ENCODE peak calls at places on chromosomes 2 and 18, in ten cellular contexts. One of them, this sample, is unnamed.

GRCh38 chr18:32427084-32427933 is 43.4 kb downstream of the GAREM1 start:
- DNase-seq in BJ: no peak
- DNase-seq in AG04449: no peak
- DNase-seq in NB4: no peak
- DNase-seq in fibroblast of mammary gland: no peak
- DNase-seq in A673: no peak
- DNase-seq in body of pancreas: no peak
- DNase-seq in left ventricle myocardium inferior: no peak
- DNase-seq in lower lobe of right lung: no peak
- DNase-seq in PC-9: no peak
- DNase-seq in this sample: no peak

GRCh38 chr2:235765181-235765820 is 271.5 kb downstream of the AGAP1 start:
- DNase-seq in left ventricle myocardium inferior: no peak
- DNase-seq in lower lobe of right lung: no peak
- DNase-seq in PC-9: no peak
- DNase-seq in fibroblast of mammary gland: peak
- DNase-seq in A673: no peak
- DNase-seq in AG04449: no peak
- DNase-seq in body of pancreas: no peak
- DNase-seq in BJ: peak
- DNase-seq in NB4: no peak
- DNase-seq in this sample: peak

GRCh38 chr2:204542967-204543608 is 2.2 kb upstream of the PARD3B start:
- DNase-seq in PC-9: no peak
- DNase-seq in NB4: no peak
- DNase-seq in fibroblast of mammary gland: peak
- DNase-seq in left ventricle myocardium inferior: no peak
- DNase-seq in BJ: no peak
- DNase-seq in A673: no peak
- DNase-seq in lower lobe of right lung: no peak
- DNase-seq in AG04449: no peak
- DNase-seq in body of pancreas: no peak
- DNase-seq in this sample: peak

GRCh38 chr2:11416191-11416590 is 49.8 kb downstream of the E2F6 start:
- DNase-seq in AG04449: no peak
- DNase-seq in NB4: peak
- DNase-seq in BJ: no peak
- DNase-seq in A673: no peak
- DNase-seq in fibroblast of mammary gland: peak
- DNase-seq in left ventricle myocardium inferior: no peak
- DNase-seq in lower lobe of right lung: no peak
- DNase-seq in PC-9: no peak
- DNase-seq in body of pancreas: no peak
- DNase-seq in this sample: no peak

GRCh38 chr2:177169810-177170514 is 42.6 kb upstream of the HNRNPA3 start:
- DNase-seq in AG04449: no peak
- DNase-seq in fibroblast of mammary gland: no peak
- DNase-seq in left ventricle myocardium inferior: no peak
- DNase-seq in A673: no peak
- DNase-seq in body of pancreas: no peak
- DNase-seq in NB4: no peak
- DNase-seq in lower lobe of right lung: peak
- DNase-seq in PC-9: peak
- DNase-seq in BJ: no peak
- DNase-seq in this sample: no peak

GRCh38 chr18:9750606-9751304 is 42.7 kb downstream of the RAB31 start:
- DNase-seq in left ventricle myocardium inferior: no peak
- DNase-seq in BJ: no peak
- DNase-seq in NB4: peak
- DNase-seq in PC-9: no peak
- DNase-seq in fibroblast of mammary gland: no peak
- DNase-seq in lower lobe of right lung: no peak
- DNase-seq in body of pancreas: no peak
- DNase-seq in A673: no peak
- DNase-seq in AG04449: no peak
- DNase-seq in this sample: no peak

GRCh38 chr2:28030600-28030999 is 140.1 kb downstream of the BABAM2 start:
- DNase-seq in BJ: no peak
- DNase-seq in left ventricle myocardium inferior: peak
- DNase-seq in NB4: no peak
- DNase-seq in AG04449: no peak
- DNase-seq in A673: no peak
- DNase-seq in body of pancreas: no peak
- DNase-seq in fibroblast of mammary gland: no peak
- DNase-seq in lower lobe of right lung: no peak
- DNase-seq in PC-9: no peak
- DNase-seq in this sample: no peak

GRCh38 chr2:39492095-39492590 is 55.1 kb upstream of the MAP4K3 start:
- DNase-seq in BJ: peak
- DNase-seq in A673: peak
- DNase-seq in lower lobe of right lung: no peak
- DNase-seq in body of pancreas: no peak
- DNase-seq in AG04449: peak
- DNase-seq in fibroblast of mammary gland: peak
- DNase-seq in PC-9: no peak
- DNase-seq in left ventricle myocardium inferior: no peak
- DNase-seq in NB4: peak
- DNase-seq in this sample: peak

DNA sequence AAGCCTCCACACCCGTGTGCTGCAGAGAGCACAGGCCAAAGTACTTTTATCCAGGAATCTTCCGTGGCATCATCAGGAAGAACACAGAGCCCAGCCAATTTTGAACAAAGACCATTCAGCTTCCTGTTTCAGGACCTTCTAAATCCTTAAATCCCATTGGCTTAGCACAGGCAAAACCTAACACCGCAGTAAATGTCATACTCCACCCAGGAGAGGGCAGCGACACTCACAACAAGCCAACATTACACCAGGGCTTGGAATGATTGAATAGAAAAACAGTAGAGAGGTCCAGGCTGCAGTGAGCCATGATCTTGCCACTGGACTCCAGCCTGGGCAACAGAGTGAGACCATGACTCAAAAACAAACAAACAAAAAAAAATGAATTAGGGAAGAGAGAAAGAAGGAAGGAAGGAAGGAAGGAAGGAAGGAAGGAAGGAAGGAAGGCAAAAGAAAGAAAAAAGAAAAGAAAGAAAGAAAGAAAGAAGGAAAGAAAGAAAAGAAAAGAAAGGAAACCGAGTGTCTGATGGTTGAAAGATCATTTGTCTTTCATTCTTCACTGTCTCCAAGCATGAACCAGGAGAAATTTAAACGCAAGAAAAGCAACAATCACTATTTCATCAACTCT is 144.6 kb upstream of the SATB2 start:
- DNase-seq in NB4: peak
- DNase-seq in lower lobe of right lung: no peak
- DNase-seq in left ventricle myocardium inferior: no peak
- DNase-seq in BJ: no peak
- DNase-seq in AG04449: no peak
- DNase-seq in A673: peak
- DNase-seq in fibroblast of mammary gland: peak
- DNase-seq in body of pancreas: no peak
- DNase-seq in PC-9: no peak
- DNase-seq in this sample: no peak
- H3K4me3 ChIP-seq in NB4: no peak
- H3K4me3 ChIP-seq in lower lobe of right lung: no peak
- H3K4me3 ChIP-seq in left ventricle myocardium inferior: no peak
- H3K4me3 ChIP-seq in BJ: no peak
- H3K4me3 ChIP-seq in AG04449: no peak
- H3K4me3 ChIP-seq in A673: no peak
- H3K4me3 ChIP-seq in fibroblast of mammary gland: no peak
- H3K4me3 ChIP-seq in body of pancreas: no peak
- H3K4me3 ChIP-seq in PC-9: no peak
- H3K4me3 ChIP-seq in this sample: no peak

GRCh38 chr18:22197668-22198067 is 28.3 kb downstream of the GATA6 start:
- DNase-seq in PC-9: no peak
- DNase-seq in body of pancreas: no peak
- DNase-seq in fibroblast of mammary gland: no peak
- DNase-seq in NB4: no peak
- DNase-seq in AG04449: no peak
- DNase-seq in BJ: no peak
- DNase-seq in lower lobe of right lung: no peak
- DNase-seq in A673: no peak
- DNase-seq in left ventricle myocardium inferior: no peak
- DNase-seq in this sample: no peak
- H3K4me3 ChIP-seq in PC-9: no peak
- H3K4me3 ChIP-seq in body of pancreas: no peak
- H3K4me3 ChIP-seq in fibroblast of mammary gland: no peak
- H3K4me3 ChIP-seq in NB4: no peak
- H3K4me3 ChIP-seq in AG04449: no peak
- H3K4me3 ChIP-seq in BJ: no peak
- H3K4me3 ChIP-seq in lower lobe of right lung: no peak
- H3K4me3 ChIP-seq in A673: no peak
- H3K4me3 ChIP-seq in left ventricle myocardium inferior: peak
- H3K4me3 ChIP-seq in this sample: no peak

GRCh38 chr2:5697554-5697953 is 5.4 kb downstream of the SOX11 start:
- DNase-seq in AG04449: no peak
- DNase-seq in left ventricle myocardium inferior: no peak
- DNase-seq in A673: no peak
- DNase-seq in PC-9: no peak
- DNase-seq in body of pancreas: no peak
- DNase-seq in NB4: no peak
- DNase-seq in BJ: no peak
- DNase-seq in lower lobe of right lung: no peak
- DNase-seq in fibroblast of mammary gland: no peak
- DNase-seq in this sample: no peak

GRCh38 chr2:5699963-5700362 is 7.8 kb downstream of the SOX11 start:
- DNase-seq in A673: no peak
- DNase-seq in BJ: no peak
- DNase-seq in PC-9: no peak
- DNase-seq in fibroblast of mammary gland: no peak
- DNase-seq in AG04449: no peak
- DNase-seq in NB4: no peak
- DNase-seq in lower lobe of right lung: no peak
- DNase-seq in body of pancreas: no peak
- DNase-seq in left ventricle myocardium inferior: no peak
- DNase-seq in this sample: no peak

GRCh38 chr2:5696351-5696740 is 4.2 kb downstream of the SOX11 start:
- DNase-seq in left ventricle myocardium inferior: no peak
- DNase-seq in PC-9: no peak
- DNase-seq in AG04449: no peak
- DNase-seq in BJ: no peak
- DNase-seq in lower lobe of right lung: no peak
- DNase-seq in A673: peak
- DNase-seq in NB4: no peak
- DNase-seq in body of pancreas: no peak
- DNase-seq in fibroblast of mammary gland: no peak
- DNase-seq in this sample: no peak

GRCh38 chr2:5696741-5697521 is 4.7 kb downstream of the SOX11 start:
- DNase-seq in A673: peak
- DNase-seq in left ventricle myocardium inferior: no peak
- DNase-seq in fibroblast of mammary gland: no peak
- DNase-seq in lower lobe of right lung: no peak
- DNase-seq in NB4: no peak
- DNase-seq in body of pancreas: no peak
- DNase-seq in BJ: no peak
- DNase-seq in AG04449: no peak
- DNase-seq in PC-9: no peak
- DNase-seq in this sample: no peak

DNA sequence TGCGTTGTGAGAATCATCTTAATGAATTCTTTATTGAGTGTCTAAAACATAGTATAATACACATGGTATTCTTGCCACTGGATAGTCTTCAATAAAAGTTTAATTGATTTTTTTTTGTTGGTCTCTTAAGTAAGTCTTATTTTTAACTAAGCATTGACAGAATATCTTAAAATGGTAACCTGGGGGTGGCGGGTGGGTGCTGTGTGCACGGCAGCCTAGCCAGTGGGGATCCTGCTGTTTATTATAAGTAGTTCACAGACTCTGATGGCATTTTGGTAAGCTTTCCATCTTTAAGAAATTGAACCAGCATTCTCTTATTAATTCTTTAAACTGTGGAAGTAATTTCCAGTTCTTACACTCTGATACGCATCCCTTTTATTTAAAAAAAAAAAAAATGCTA is 6.0 kb downstream of the SOX11 start:
- DNase-seq in left ventricle myocardium inferior: no peak
- DNase-seq in PC-9: no peak
- DNase-seq in BJ: no peak
- DNase-seq in body of pancreas: no peak
- DNase-seq in lower lobe of right lung: no peak
- DNase-seq in NB4: no peak
- DNase-seq in fibroblast of mammary gland: no peak
- DNase-seq in A673: no peak
- DNase-seq in AG04449: no peak
- DNase-seq in this sample: no peak
- H3K4me3 ChIP-seq in left ventricle myocardium inferior: no peak
- H3K4me3 ChIP-seq in PC-9: no peak
- H3K4me3 ChIP-seq in BJ: no peak
- H3K4me3 ChIP-seq in body of pancreas: no peak
- H3K4me3 ChIP-seq in lower lobe of right lung: no peak
- H3K4me3 ChIP-seq in NB4: no peak
- H3K4me3 ChIP-seq in fibroblast of mammary gland: no peak
- H3K4me3 ChIP-seq in A673: peak
- H3K4me3 ChIP-seq in AG04449: no peak
- H3K4me3 ChIP-seq in this sample: no peak

DNA sequence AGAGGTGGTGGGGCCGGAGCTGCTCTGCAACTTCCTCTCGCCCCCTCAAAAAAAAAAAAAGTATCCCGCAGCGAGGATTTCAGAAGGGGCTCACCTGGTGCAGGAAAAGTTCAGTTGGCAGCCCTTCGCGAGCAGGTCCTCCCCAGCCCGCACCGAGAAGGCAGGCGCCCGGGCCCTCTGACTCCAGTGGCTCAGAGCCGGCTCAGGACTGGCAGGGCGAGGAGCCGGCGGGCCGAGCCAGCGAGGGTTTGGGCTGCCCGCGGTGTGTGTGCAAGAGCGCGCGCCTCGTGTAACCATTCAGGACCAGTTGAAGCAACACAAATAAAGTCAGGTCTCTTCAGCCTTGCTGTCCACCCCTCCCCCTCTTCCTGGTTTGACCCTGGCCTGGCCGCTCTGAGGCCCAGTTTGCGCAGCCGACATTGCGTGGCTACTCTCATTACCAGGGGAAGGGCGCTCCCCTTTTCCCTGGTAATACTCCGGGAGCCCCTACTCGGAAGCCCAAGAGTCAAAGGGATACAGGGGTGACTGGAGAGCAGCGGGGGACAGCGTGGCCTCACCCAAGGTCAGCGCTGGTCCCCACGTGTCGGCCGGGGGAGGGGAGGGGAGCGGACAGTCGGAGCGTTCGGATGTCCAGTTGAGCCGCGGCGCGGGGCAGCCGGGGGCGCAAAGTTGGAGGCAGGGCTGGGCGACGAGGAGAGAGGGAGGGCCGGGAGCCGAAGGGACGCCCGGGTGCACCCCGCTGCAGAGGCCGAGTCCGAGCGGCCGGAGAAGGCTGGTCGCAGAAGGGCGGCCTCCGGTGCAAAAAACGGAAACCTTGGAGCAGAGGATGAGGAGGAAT is 12.3 kb downstream of the EN1 start:
- DNase-seq in PC-9: no peak
- DNase-seq in lower lobe of right lung: no peak
- DNase-seq in AG04449: no peak
- DNase-seq in left ventricle myocardium inferior: no peak
- DNase-seq in A673: no peak
- DNase-seq in BJ: no peak
- DNase-seq in body of pancreas: no peak
- DNase-seq in NB4: no peak
- DNase-seq in fibroblast of mammary gland: no peak
- DNase-seq in this sample: no peak
- H3K4me3 ChIP-seq in PC-9: no peak
- H3K4me3 ChIP-seq in lower lobe of right lung: peak
- H3K4me3 ChIP-seq in AG04449: peak
- H3K4me3 ChIP-seq in left ventricle myocardium inferior: peak
- H3K4me3 ChIP-seq in A673: peak
- H3K4me3 ChIP-seq in BJ: peak
- H3K4me3 ChIP-seq in body of pancreas: peak
- H3K4me3 ChIP-seq in NB4: no peak
- H3K4me3 ChIP-seq in fibroblast of mammary gland: peak
- H3K4me3 ChIP-seq in this sample: peak

This sample was measured in skeletal muscle cell.